ENCODE peak calls at places on chromosome 12, in eight cellular contexts. Q, W, A, D, B, C, R and E are unnamed samples.

GRCh38 chr12:116400671-116401357 is 123.3 kb upstream of the MED13L start:
- DNase-seq in Q (no peak), W (no peak), A (no peak), D (no peak), B (no peak), C (no peak), R (no peak), E (no peak)

GRCh38 chr12:125683748-125684381 is 618.6 kb downstream of the AACS start:
- DNase-seq in Q (peak), W (peak), A (no peak), D (no peak), B (peak), C (no peak), R (no peak), E (no peak)

GRCh38 chr12:118188690-118189371 is 52.9 kb downstream of the PEBP1 start:
- DNase-seq in Q (no peak), W (no peak), A (no peak), D (no peak), B (no peak), C (no peak), R (no peak), E (peak)

GRCh38 chr12:124829008-124829707 is 34.5 kb downstream of the SCARB1 start:
- DNase-seq in Q (no peak), W (no peak), A (no peak), D (peak), B (peak), C (peak), R (no peak), E (peak)

GRCh38 chr12:48080821-48081220 is 25.1 kb downstream of the SENP1 start:
- DNase-seq in Q (no peak), W (no peak), A (no peak), D (no peak), B (no peak), C (no peak), R (no peak), E (no peak)

GRCh38 chr12:30417697-30418231 is 277.9 kb downstream of the IPO8 start:
- DNase-seq in Q (no peak), W (no peak), A (no peak), D (no peak), B (peak), C (no peak), R (no peak), E (peak)

GRCh38 chr12:93387780-93388179 is 10.1 kb downstream of the NUDT4 start:
- DNase-seq in Q (no peak), W (peak), A (no peak), D (no peak), B (peak), C (no peak), R (no peak), E (peak)

GRCh38 chr12:99131761-99132199 is 486.7 kb downstream of the APAF1 start:
- DNase-seq in Q (peak), W (no peak), A (no peak), D (no peak), B (no peak), C (peak), R (no peak), E (no peak)